ENCODE peak calls at places on chromosomes 2 and 18, in seven cellular contexts. D, S, E, Y, C, U and O are unnamed samples.

GRCh38 chr18:657311-657997 is at the start of gene TYMS:
- DNase-seq in D (no peak), S (no peak), E (peak), Y (peak), C (peak), U (no peak), O (no peak)

GRCh38 chr2:40653829-40654228 is 201.9 kb upstream of the SLC8A1 start:
- DNase-seq in D (no peak), S (no peak), E (no peak), Y (no peak), C (no peak), U (no peak), O (no peak)

GRCh38 chr2:20972110-20972509 is 71.8 kb downstream of the APOB start:
- DNase-seq in D (no peak), S (no peak), E (no peak), Y (no peak), C (no peak), U (no peak), O (no peak)

GRCh38 chr2:156635646-156636045 is 199.5 kb downstream of the GPD2 start:
- DNase-seq in D (no peak), S (no peak), E (no peak), Y (no peak), C (no peak), U (no peak), O (no peak)

GRCh38 chr2:162252147-162252546 is 8.9 kb upstream of the FAP start:
- DNase-seq in D (no peak), S (no peak), E (no peak), Y (no peak), C (no peak), U (no peak), O (no peak)

GRCh38 chr2:46909771-46910419 is 5.7 kb downstream of the MCFD2 start:
- DNase-seq in D (no peak), S (no peak), E (no peak), Y (no peak), C (no peak), U (no peak), O (peak)

GRCh38 chr2:154698238-154698788 is at the start of gene KCNJ3:
- DNase-seq in D (no peak), S (no peak), E (no peak), Y (no peak), C (peak), U (no peak), O (no peak)

GRCh38 chr2:232493701-232494426 is 6.2 kb upstream of the ECEL1 start:
- DNase-seq in D (no peak), S (no peak), E (no peak), Y (no peak), C (no peak), U (no peak), O (no peak)

GRCh38 chr18:54269924-54270844 is 867 bp downstream of the POLI start:
- DNase-seq in D (peak), S (peak), E (no peak), Y (peak), C (peak), U (peak), O (peak)

GRCh38 chr2:230925879-230926765 is 1.1 kb upstream of the GPR55 start:
- DNase-seq in D (peak), S (peak), E (no peak), Y (no peak), C (no peak), U (no peak), O (peak)

GRCh38 chr2:200860092-200860795 is 4.2 kb downstream of the CLK1 start:
- DNase-seq in D (no peak), S (no peak), E (no peak), Y (no peak), C (peak), U (no peak), O (no peak)

GRCh38 chr2:118854507-118855300 is 7.3 kb upstream of the EN1 start:
- DNase-seq in D (no peak), S (no peak), E (no peak), Y (no peak), C (no peak), U (no peak), O (no peak)

GRCh38 chr2:27212626-27213471 is 781 bp upstream of the SLC5A6 start:
- DNase-seq in D (peak), S (no peak), E (no peak), Y (no peak), C (no peak), U (no peak), O (no peak)

GRCh38 chr2:238203973-238204683 is 633 bp upstream of the ILKAP start:
- DNase-seq in D (no peak), S (peak), E (no peak), Y (no peak), C (no peak), U (no peak), O (no peak)

GRCh38 chr2:18379869-18380268 is 180.6 kb downstream of the RDH14 start:
- DNase-seq in D (no peak), S (no peak), E (no peak), Y (no peak), C (no peak), U (no peak), O (no peak)